ENCODE peak calls at places on chromosomes 3 and 15, in ten cellular contexts. S is sigmoid colon, H is transverse colon, V is adrenal gland, P is A549, W is Peyer's patch, C is heart left ventricle, E is ovary, D is thyroid gland, Q is breast epithelium. R is an unnamed sample.

GRCh38 chr15:81752149-81752942 is 293.5 kb downstream of the MEX3B start:
- DNase-seq in S (peak; percentile 76), H (peak; percentile 21), V (peak; percentile 34), P (no peak), W (peak; percentile 54), C (no peak), E (peak; percentile 39), D (peak; percentile 42), Q (peak; percentile 78), R (peak; percentile 59)

GRCh38 chr15:84888639-84889038 is 4.2 kb downstream of the SLC28A1 start:
- DNase-seq in S (no peak), H (no peak), V (no peak), P (no peak), W (no peak), C (no peak), E (peak; percentile 21), D (no peak), Q (no peak), R (no peak)

GRCh38 chr15:64855206-64856000 is 13.7 kb downstream of the PLEKHO2 start:
- DNase-seq in S (peak; percentile 42), H (no peak), V (no peak), P (no peak), W (no peak), C (no peak), E (no peak), D (no peak), Q (no peak), R (no peak)

GRCh38 chr15:74417230-74417629 is 16.5 kb downstream of the SEMA7A start:
- DNase-seq in S (no peak), H (no peak), V (no peak), P (no peak), W (no peak), C (no peak), E (no peak), D (no peak), Q (no peak), R (no peak)

GRCh38 chr3:69819283-69819682 is 80.0 kb downstream of the MITF start:
- DNase-seq in S (peak; percentile 69), H (no peak), V (no peak), P (no peak), W (no peak), C (no peak), E (no peak), D (no peak), Q (no peak), R (no peak)

GRCh38 chr3:131728898-131729297 is 226.1 kb upstream of the MRPL3 start:
- DNase-seq in S (no peak), H (no peak), V (no peak), P (peak; percentile 11), W (no peak), C (no peak), E (no peak), D (no peak), Q (no peak), R (no peak)

GRCh38 chr15:99454941-99455795 is 110.6 kb upstream of the MEF2A start:
- DNase-seq in S (peak; percentile 89), H (peak; percentile 50), V (peak; percentile 85), P (peak; percentile 19), W (peak; percentile 74), C (peak; percentile 92), E (peak; percentile 88), D (peak; percentile 71), Q (no peak), R (peak; percentile 55)

GRCh38 chr3:44104043-44104442 is 137.6 kb upstream of the TOPAZ1 start:
- DNase-seq in S (no peak), H (no peak), V (no peak), P (no peak), W (no peak), C (no peak), E (no peak), D (no peak), Q (no peak), R (no peak)

GRCh38 chr3:48034000-48034516 is 17.8 kb upstream of the MAP4 start:
- DNase-seq in S (no peak), H (no peak), V (no peak), P (no peak), W (no peak), C (no peak), E (no peak), D (no peak), Q (no peak), R (peak; percentile 41)

GRCh38 chr15:64095795-64096485 is at the start of gene SNX1:
- DNase-seq in S (peak; percentile 97), H (peak; percentile 94), V (peak; percentile 96), P (peak; percentile 95), W (peak; percentile 97), C (peak; percentile 96), E (peak; percentile 96), D (peak; percentile 94), Q (peak; percentile 94), R (peak; percentile 97)

GRCh38 chr3:184338538-184338945 is 1.1 kb downstream of the FAM131A start:
- DNase-seq in S (peak; percentile 96), H (peak; percentile 66), V (peak; percentile 40), P (no peak), W (peak; percentile 67), C (peak; percentile 90), E (peak; percentile 95), D (peak; percentile 35), Q (no peak), R (peak; percentile 63)

GRCh38 chr3:33883538-33884203 is 85.2 kb downstream of the PDCD6IP start:
- DNase-seq in S (no peak), H (no peak), V (peak; percentile 36), P (peak; percentile 33), W (no peak), C (no peak), E (no peak), D (no peak), Q (no peak), R (no peak)

GRCh38 chr15:66737243-66738010 is 35.4 kb downstream of the SMAD6 start:
- DNase-seq in S (peak; percentile 58), H (no peak), V (no peak), P (no peak), W (no peak), C (no peak), E (peak; percentile 7), D (no peak), Q (no peak), R (no peak)

GRCh38 chr15:33279613-33280205 is 31.1 kb upstream of the RYR3 start:
- DNase-seq in S (no peak), H (no peak), V (no peak), P (peak; percentile 63), W (no peak), C (no peak), E (no peak), D (no peak), Q (no peak), R (no peak)

GRCh38 chr3:128273116-128273840 is 120.0 kb downstream of the EEFSEC start:
- DNase-seq in S (no peak), H (no peak), V (no peak), P (no peak), W (no peak), C (no peak), E (no peak), D (no peak), Q (no peak), R (no peak)

GRCh38 chr15:40550381-40551037 is 14.3 kb downstream of the CCDC32 start:
- DNase-seq in S (no peak), H (no peak), V (no peak), P (no peak), W (peak; percentile 59), C (no peak), E (no peak), D (no peak), Q (no peak), R (no peak)

GRCh38 chr15:94164202-94164807 is 67.1 kb upstream of the MCTP2 start:
- DNase-seq in S (no peak), H (peak; percentile 63), V (peak; percentile 60), P (peak; percentile 39), W (peak; percentile 79), C (no peak), E (no peak), D (peak; percentile 66), Q (no peak), R (peak; percentile 65)

GRCh38 chr3:192515661-192516040 is 211.7 kb downstream of the FGF12 start:
- DNase-seq in S (no peak), H (no peak), V (no peak), P (no peak), W (no peak), C (no peak), E (no peak), D (no peak), Q (no peak), R (no peak)

GRCh38 chr3:9793161-9793781 is 389 bp downstream of the ARPC4 start:
- DNase-seq in S (no peak), H (peak; percentile 57), V (peak; percentile 50), P (peak; percentile 61), W (peak; percentile 67), C (no peak), E (no peak), D (no peak), Q (no peak), R (no peak)
- TF ChIP-seq POLR2A in S (peak; percentile 82), H (peak; percentile 10), V (no peak), P (no peak), W (no peak), C (no peak), E (no peak), D (no peak), Q (no peak), R (no peak)

DNA sequence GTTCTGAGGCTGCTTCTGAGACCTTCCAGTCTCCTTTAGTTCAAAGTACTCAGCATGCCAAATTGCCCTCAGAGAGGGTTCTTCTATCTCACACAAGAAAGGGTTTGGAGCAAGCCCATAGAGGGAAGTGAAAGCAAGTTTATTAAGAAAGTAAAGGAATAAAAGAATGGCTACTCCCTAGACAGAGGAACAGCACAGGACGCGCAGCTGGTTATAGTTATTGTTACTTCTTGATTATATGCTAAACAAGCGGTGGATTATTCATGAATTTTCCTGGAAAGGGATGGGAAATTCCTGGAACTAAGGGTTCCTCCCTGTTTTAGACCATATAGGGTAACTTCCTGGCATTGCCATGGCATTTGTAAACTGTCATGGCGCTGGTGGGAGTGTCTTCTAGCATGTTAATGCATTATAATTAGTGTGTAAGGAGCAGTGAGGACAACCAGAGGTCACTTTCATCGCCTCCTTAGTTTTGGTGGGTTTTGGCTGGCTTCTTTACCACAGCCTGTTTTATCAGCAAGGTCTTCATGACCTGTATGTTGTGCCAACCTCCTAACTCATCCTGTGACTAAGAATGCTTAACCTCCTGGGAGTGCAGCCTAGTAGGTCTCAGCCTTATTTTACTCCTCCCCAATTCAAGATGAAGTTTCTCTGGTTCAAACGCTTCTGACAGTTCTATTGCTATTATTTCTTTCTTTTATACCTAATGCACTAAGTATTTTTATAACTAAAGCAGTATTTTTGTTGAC is 26.3 kb downstream of the SCN11A start:
- DNase-seq in S (no peak), H (no peak), V (peak; percentile 53), P (no peak), W (no peak), C (no peak), E (peak; percentile 56), D (no peak), Q (no peak), R (no peak)
- H3K9me3 ChIP-seq in S (no peaks in the 10 kb centered on the region), H (no peaks in the 10 kb centered on the region), V (no peaks in the 10 kb centered on the region), P (no peaks in the 10 kb centered on the region), W (no peaks in the 10 kb centered on the region), C (no peaks in the 10 kb centered on the region), E (no peaks in the 10 kb centered on the region), D (no peaks in the 10 kb centered on the region), Q (no peaks in the 10 kb centered on the region), R (no peaks in the 10 kb centered on the region)

GRCh38 chr3:52983336-52983807 is 62.5 kb downstream of the SFMBT1 start:
- DNase-seq in S (no peak), H (peak; percentile 38), V (peak; percentile 6), P (no peak), W (peak; percentile 85), C (no peak), E (no peak), D (no peak), Q (no peak), R (no peak)
- TF ChIP-seq POLR2A in S (no peak), H (peak; percentile 12), V (no peak), P (no peak), W (no peak), C (no peak), E (no peak), D (no peak), Q (no peak), R (no peak)

GRCh38 chr15:24961967-24962366 is 7.2 kb downstream of the SNRPN start:
- DNase-seq in S (no peak), H (no peak), V (no peak), P (no peak), W (no peak), C (no peak), E (no peak), D (no peak), Q (no peak), R (no peak)
- H3K9me3 ChIP-seq in S (no peaks in the 10 kb centered on the region), H (peaks cover 15% of the 10 kb centered on the region), V (no peaks in the 10 kb centered on the region), P (peaks cover 38% of the 10 kb centered on the region), W (no peaks in the 10 kb centered on the region), C (no peaks in the 10 kb centered on the region), E (peaks cover 7% of the 10 kb centered on the region), D (no peaks in the 10 kb centered on the region), Q (peaks cover 32% of the 10 kb centered on the region), R (peaks cover 5% of the 10 kb centered on the region)

R was measured in body of pancreas.